ENCODE peak calls at places on chromosomes 16 and 17, in five cellular contexts. I is fibroblast of pulmonary artery, V is lung, T is astrocyte, W is astrocyte of the spinal cord. U is an unnamed sample.

GRCh38 chr16:48408688-48409087 is 23.5 kb upstream of the SIAH1 start:
- DNase-seq in I (peak; percentile 78), V (no peak), T (peak; percentile 90), W (peak; percentile 78), U (peak; percentile 57)

GRCh38 chr17:8226536-8227237 is 16.3 kb upstream of the AURKB start:
- DNase-seq in I (peak; percentile 93), V (peak; percentile 66), T (peak; percentile 83), W (peak; percentile 94), U (peak; percentile 94)

GRCh38 chr17:55584055-55584685 is 72.9 kb upstream of the SMIM36 start:
- DNase-seq in I (peak; percentile 22), V (no peak), T (peak; percentile 47), W (no peak), U (peak; percentile 77)

GRCh38 chr17:81244358-81245023 is 5.4 kb downstream of the NDUFAF8 start:
- DNase-seq in I (no peak), V (no peak), T (no peak), W (no peak), U (no peak)

GRCh38 chr17:80565347-80566053 is 20.9 kb downstream of the RPTOR start:
- DNase-seq in I (no peak), V (no peak), T (no peak), W (no peak), U (no peak)

GRCh38 chr17:31533546-31534155 is 142.2 kb downstream of the RAB11FIP4 start:
- DNase-seq in I (peak; percentile 75), V (no peak), T (peak; percentile 78), W (peak; percentile 51), U (peak; percentile 60)

GRCh38 chr16:57754354-57755060 is 18.9 kb downstream of the KATNB1 start:
- DNase-seq in I (no peak), V (no peak), T (no peak), W (no peak), U (no peak)

GRCh38 chr16:79847569-79847968 is 247.0 kb upstream of the MAF start:
- DNase-seq in I (no peak), V (no peak), T (no peak), W (no peak), U (no peak)

GRCh38 chr16:75244225-75244792 is 7.1 kb downstream of the BCAR1 start:
- DNase-seq in I (peak; percentile 75), V (peak; percentile 56), T (peak; percentile 70), W (peak; percentile 59), U (peak; percentile 76)

GRCh38 chr17:82775033-82775823 is 23.4 kb downstream of the TBCD start:
- DNase-seq in I (peak; percentile 51), V (peak; percentile 64), T (peak; percentile 10), W (peak; percentile 22), U (peak; percentile 51)

GRCh38 chr17:45371414-45372324 is 54.8 kb upstream of the MAP3K14 start:
- DNase-seq in I (peak; percentile 97), V (peak; percentile 84), T (peak; percentile 95), W (peak; percentile 98), U (peak; percentile 95)

GRCh38 chr16:70767377-70768204 is 33.4 kb downstream of the VAC14 start:
- DNase-seq in I (no peak), V (no peak), T (no peak), W (no peak), U (peak; percentile 33)

GRCh38 chr17:17506181-17506741 is 10.1 kb upstream of the RASD1 start:
- DNase-seq in I (no peak), V (no peak), T (no peak), W (no peak), U (no peak)

GRCh38 chr16:29699324-29700219 is 20.6 kb downstream of the QPRT start:
- DNase-seq in I (no peak), V (no peak), T (no peak), W (no peak), U (no peak)

GRCh38 chr16:4380131-4381063 is 8.7 kb downstream of the VASN start:
- DNase-seq in I (no peak), V (no peak), T (peak; percentile 39), W (no peak), U (no peak)

DNA sequence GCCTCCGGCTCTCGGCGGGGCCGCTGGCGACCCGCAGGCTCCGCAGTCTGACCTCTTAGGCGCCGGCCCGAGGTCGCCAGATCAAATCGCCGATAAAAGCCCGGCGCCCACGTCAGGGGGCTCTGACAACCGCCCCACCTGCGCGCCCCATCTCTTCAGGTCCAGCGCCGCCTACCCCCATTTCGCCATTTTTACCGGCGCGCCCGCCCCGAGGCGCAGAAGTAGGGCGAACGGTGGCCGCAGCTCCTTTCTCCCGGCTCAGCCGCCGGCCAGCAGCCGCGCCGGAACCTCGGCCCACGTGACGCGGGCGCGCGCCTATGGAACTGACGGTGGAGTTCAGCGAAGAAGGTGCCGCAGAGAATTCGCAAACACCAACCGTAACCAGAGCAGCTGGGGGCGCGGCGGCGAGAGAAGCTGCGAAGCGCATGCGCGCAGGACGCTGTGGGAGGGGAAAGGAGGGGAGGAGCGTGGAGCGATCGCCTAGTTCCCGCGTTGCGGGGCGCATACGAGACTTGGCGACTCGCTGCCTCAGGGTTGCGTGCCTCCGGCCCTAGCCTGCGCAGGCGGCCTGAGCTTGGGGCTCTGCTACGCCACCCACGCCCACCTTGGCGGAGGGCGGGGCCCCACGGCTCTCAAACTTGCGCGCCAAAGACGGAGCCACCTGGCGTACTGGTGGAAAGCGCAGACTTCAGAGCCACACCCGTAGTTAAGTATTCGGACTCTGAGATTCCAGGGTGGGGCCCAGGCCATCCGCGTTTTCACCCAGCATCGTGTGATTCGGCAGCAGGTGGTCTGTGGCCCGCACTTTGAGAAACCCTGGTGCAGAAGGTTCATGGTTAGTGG is at the start of gene TRIM37:
- DNase-seq in I (peak; percentile 99), V (peak; percentile 98), T (peak; percentile 92), W (peak; percentile 99), U (peak; percentile 99)
- TF ChIP-seq CTCF in I (no peak), V (no peak), T (no peak), W (no peak), U (peak; percentile 9)

DNA sequence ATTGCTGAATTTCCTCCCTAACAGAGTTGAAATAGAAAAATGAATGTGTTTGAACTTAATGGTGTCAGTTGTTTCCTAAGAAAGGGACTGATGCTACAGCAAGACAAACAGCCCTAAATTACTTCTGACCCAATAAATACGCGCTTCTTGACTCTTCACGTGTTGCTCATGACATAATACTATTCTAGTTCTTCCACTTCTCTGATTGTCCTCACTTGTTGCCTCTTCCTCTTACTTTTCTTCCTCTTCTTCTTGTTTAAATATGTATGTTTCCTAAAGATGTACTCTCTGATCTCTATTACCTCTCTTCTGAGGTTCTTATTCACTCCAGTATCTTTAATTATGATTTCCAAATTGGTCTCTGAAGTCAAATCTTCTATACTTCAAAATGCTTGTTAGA is 32.4 kb downstream of the RNF43 start:
- DNase-seq in I (no peak), V (no peak), T (no peak), W (no peak), U (no peak)
- H3K4me3 ChIP-seq in I (no peak overlapping the region), V (no peak overlapping the region), T (no peak overlapping the region), W (no peak overlapping the region), U (no peak overlapping the region)

GRCh38 chr16:88685156-88686061 is 898 bp downstream of the SNAI3 start:
- DNase-seq in I (peak; percentile 45), V (no peak), T (no peak), W (peak; percentile 34), U (peak; percentile 42)

GRCh38 chr16:88686062-88686438 is 257 bp downstream of the SNAI3 start:
- DNase-seq in I (no peak), V (no peak), T (no peak), W (no peak), U (no peak)

GRCh38 chr16:88687254-88687576 is 908 bp upstream of the SNAI3 start:
- DNase-seq in I (no peak), V (no peak), T (no peak), W (no peak), U (no peak)

GRCh38 chr16:88686439-88687253 is at the start of gene SNAI3:
- DNase-seq in I (peak; percentile 38), V (peak; percentile 90), T (no peak), W (peak; percentile 36), U (peak; percentile 56)

DNA sequence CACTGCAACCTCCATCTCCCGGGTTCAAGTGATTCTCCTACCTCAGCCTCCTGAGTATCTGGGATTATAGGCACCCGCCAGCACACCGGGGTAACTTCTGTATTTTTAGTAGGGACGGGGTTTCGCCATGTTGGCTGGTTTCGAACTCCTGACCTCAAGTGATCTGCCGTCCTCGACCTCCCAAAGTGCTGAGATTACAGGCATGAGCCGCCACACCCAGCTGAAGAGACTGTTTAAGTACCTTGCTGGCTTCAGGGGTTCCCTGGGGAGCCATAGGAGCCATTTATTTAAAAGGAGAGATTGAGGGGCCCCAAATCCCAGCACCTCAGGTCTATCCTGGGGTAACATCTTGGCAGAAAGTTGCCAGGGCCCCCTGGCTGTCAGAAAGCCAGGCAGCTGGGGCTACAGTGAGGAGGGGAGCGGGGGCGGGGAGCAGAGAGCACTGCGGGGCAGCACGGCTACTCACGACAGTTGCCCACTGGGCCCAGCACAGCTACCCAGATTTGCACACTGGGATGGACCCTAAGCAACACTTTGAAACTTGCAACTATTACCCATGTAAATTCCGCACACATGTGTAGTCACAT is 1.6 kb downstream of the SNAI3 start:
- DNase-seq in I (no peak), V (no peak), T (no peak), W (no peak), U (no peak)
- TF ChIP-seq CTCF in I (no peak), V (no peak), T (no peak), W (no peak), U (no peak)

GRCh38 chr16:30876867-30877266 is 17.0 kb downstream of the BCL7C start:
- DNase-seq in I (no peak), V (no peak), T (no peak), W (no peak), U (no peak)
- H3K4me3 ChIP-seq in I (peak overlapping the region; percentile 87), V (no peak overlapping the region), T (no peak overlapping the region), W (no peak overlapping the region), U (peak overlapping the region; percentile 73)

U was measured in fibroblast of villous mesenchyme.